ENCODE peak calls at places on chromosome 21, in five cellular contexts. T is neural progenitor cell, Q is MM.1S, D is astrocyte of the spinal cord, Y is adrenal gland. Z is an unnamed sample.

GRCh38 chr21:34986561-34987533 is 62.3 kb downstream of the RUNX1 start:
- DNase-seq in T (peak; percentile 55), Q (peak; percentile 46), D (peak; percentile 95), Y (no peak), Z (peak; percentile 92)

GRCh38 chr21:32463889-32464300 is 51.4 kb downstream of the EVA1C start:
- DNase-seq in T (no peak), Q (no peak), D (peak; percentile 97), Y (no peak), Z (peak; percentile 94)

GRCh38 chr21:27201197-27201596 is 234.3 kb upstream of the ADAMTS5 start:
- DNase-seq in T (no peak), Q (no peak), D (peak; percentile 62), Y (no peak), Z (peak; percentile 54)

GRCh38 chr21:32717851-32718316 is 9.9 kb downstream of the SYNJ1 start:
- DNase-seq in T (peak; percentile 58), Q (no peak), D (peak; percentile 40), Y (no peak), Z (peak; percentile 34)

GRCh38 chr21:46477765-46478164 is 19.1 kb downstream of the DIP2A start:
- DNase-seq in T (no peak), Q (no peak), D (no peak), Y (no peak), Z (peak; percentile 61)

GRCh38 chr21:35198982-35199732 is 150.1 kb upstream of the RUNX1 start:
- DNase-seq in T (no peak), Q (no peak), D (no peak), Y (no peak), Z (no peak)

GRCh38 chr21:35138665-35139381 is 89.7 kb upstream of the RUNX1 start:
- DNase-seq in T (no peak), Q (no peak), D (peak; percentile 96), Y (no peak), Z (peak; percentile 84)

GRCh38 chr21:35563885-35564451 is 496.4 kb downstream of the SETD4 start:
- DNase-seq in T (no peak), Q (no peak), D (peak; percentile 99), Y (peak; percentile 87), Z (peak; percentile 96)

GRCh38 chr21:29477941-29478340 is 179.2 kb downstream of the BACH1 start:
- DNase-seq in T (no peak), Q (no peak), D (peak; percentile 81), Y (no peak), Z (peak; percentile 64)

GRCh38 chr21:17903029-17903806 is 84.1 kb upstream of the C21orf91 start:
- DNase-seq in T (no peak), Q (peak; percentile 67), D (peak; percentile 65), Y (no peak), Z (peak; percentile 67)

GRCh38 chr21:14737922-14738321 is 191.8 kb upstream of the SAMSN1 start:
- DNase-seq in T (peak; percentile 44), Q (peak; percentile 74), D (peak; percentile 59), Y (peak; percentile 58), Z (peak; percentile 87)

GRCh38 chr21:40340357-40340756 is 473.1 kb downstream of the PCP4 start:
- DNase-seq in T (no peak), Q (no peak), D (no peak), Y (no peak), Z (no peak)

GRCh38 chr21:34204021-34204420 is 130.6 kb downstream of the MRPS6 start:
- DNase-seq in T (no peak), Q (no peak), D (no peak), Y (no peak), Z (no peak)

GRCh38 chr21:32022141-32022540 is 149.3 kb downstream of the HUNK start:
- DNase-seq in T (no peak), Q (no peak), D (no peak), Y (no peak), Z (no peak)

GRCh38 chr21:35257413-35257812 is 208.3 kb upstream of the RUNX1 start:
- DNase-seq in T (no peak), Q (no peak), D (peak; percentile 94), Y (peak; percentile 87), Z (peak; percentile 98)

GRCh38 chr21:35324372-35325220 is 275.5 kb upstream of the RUNX1 start:
- DNase-seq in T (no peak), Q (no peak), D (peak; percentile 86), Y (peak; percentile 62), Z (peak; percentile 80)

GRCh38 chr21:40976198-40977114 is 129.5 kb upstream of the DSCAM start:
- DNase-seq in T (no peak), Q (no peak), D (no peak), Y (no peak), Z (no peak)

GRCh38 chr21:32803651-32804050 is 32.1 kb upstream of the PAXBP1 start:
- DNase-seq in T (no peak), Q (no peak), D (peak; percentile 35), Y (no peak), Z (peak; percentile 64)

GRCh38 chr21:46509760-46510159 is 51.1 kb downstream of the DIP2A start:
- DNase-seq in T (no peak), Q (no peak), D (peak; percentile 82), Y (no peak), Z (no peak)

GRCh38 chr21:16117851-16118592 is 388.2 kb downstream of the USP25 start:
- DNase-seq in T (no peak), Q (no peak), D (peak; percentile 94), Y (no peak), Z (peak; percentile 85)

GRCh38 chr21:17925000-17925610 is 105.9 kb upstream of the C21orf91 start:
- DNase-seq in T (peak; percentile 83), Q (peak; percentile 73), D (peak; percentile 57), Y (peak; percentile 74), Z (peak; percentile 78)

GRCh38 chr21:26405735-26406361 is 167.2 kb downstream of the CYYR1 start:
- DNase-seq in T (peak; percentile 31), Q (peak; percentile 36), D (peak; percentile 85), Y (peak; percentile 58), Z (peak; percentile 87)

GRCh38 chr21:46005081-46005480 is 23.5 kb downstream of the COL6A1 start:
- DNase-seq in T (no peak), Q (no peak), D (no peak), Y (no peak), Z (no peak)

GRCh38 chr21:44926364-44927101 is 5.8 kb upstream of the ITGB2 start:
- DNase-seq in T (no peak), Q (no peak), D (no peak), Y (no peak), Z (no peak)

GRCh38 chr21:30251781-30252180 is 31.0 kb downstream of the KRTAP24-1 start:
- DNase-seq in T (no peak), Q (no peak), D (no peak), Y (no peak), Z (no peak)

GRCh38 chr21:20030390-20030789 is 967.8 kb upstream of the NCAM2 start:
- DNase-seq in T (no peak), Q (no peak), D (no peak), Y (no peak), Z (no peak)

DNA sequence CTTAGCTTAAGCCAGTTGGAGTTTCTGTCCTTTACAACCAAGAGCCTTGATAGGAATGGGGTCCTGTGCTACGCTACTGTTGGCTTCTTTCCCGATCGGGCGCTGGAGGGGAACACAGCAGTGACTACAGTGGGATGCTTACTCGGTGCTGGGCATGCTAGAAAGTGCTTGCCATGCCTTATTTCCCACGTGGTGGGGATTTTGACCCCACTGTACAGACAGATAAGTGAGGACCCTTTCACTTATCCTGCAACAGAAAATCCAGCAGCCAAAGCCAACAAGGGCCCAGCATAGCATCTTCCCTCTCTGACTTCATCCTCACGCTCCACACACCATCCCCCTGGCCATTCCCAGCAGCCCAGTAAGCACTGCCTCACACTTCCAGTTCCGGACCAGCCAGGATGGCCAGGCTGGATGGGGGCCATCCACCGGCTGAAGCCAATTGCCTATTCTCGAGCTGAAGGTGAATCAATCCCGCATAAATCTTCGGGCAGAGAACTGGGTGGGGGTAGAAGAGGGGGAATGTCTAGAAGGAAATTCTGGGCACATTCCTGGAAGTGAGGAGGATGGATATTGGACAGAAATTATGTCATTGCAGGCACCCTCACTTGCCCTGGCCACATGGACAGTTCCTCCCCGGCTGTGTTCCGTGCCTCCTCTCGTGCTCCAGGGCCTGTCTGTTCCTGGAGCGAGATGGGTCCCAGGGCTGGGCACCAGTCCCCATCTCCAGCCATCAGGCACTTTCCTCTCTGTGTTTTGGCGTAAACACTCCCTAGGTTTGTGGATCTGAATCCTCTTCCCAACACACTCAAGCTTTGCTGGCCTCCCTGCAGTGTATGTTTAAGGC is 2.0 kb upstream of the ABCG1 start:
- DNase-seq in T (no peak), Q (no peak), D (no peak), Y (peak; percentile 49), Z (no peak)
- H3K4me3 ChIP-seq in T (no peak overlapping the region), Q (no peak overlapping the region), D (no peak overlapping the region), Y (no peak overlapping the region), Z (no peak overlapping the region)

DNA sequence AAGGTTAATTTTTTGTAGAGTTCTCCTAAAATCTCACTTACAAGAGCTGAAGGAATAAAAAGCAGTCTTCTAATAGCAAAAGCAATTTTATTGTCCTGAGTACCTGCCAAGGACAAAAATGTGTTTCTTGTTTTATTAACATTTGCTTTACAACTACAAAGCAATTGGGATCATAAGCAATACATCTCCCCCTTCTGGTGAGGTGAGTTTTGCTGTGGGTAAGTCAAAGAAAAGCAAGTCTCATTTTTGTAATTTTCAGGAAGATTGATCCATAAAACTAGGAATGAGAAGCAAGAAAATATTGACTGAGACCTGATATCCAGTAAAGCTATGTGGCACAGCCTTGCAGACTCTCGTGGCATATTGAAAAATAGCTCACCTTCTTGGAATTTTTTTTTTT is 2162.7 kb downstream of the NCAM2 start:
- DNase-seq in T (no peak), Q (no peak), D (no peak), Y (no peak), Z (peak; percentile 5)
- TF ChIP-seq CTCF in T (peak; percentile 28), Q (peak; percentile 12), D (no peak), Y (no peak), Z (peak; percentile 21)

GRCh38 chr21:38766987-38767722 is 38.6 kb upstream of the ETS2 start:
- DNase-seq in T (no peak), Q (peak; percentile 99), D (no peak), Y (no peak), Z (no peak)
- H3K4me3 ChIP-seq in T (no peak overlapping the region), Q (peak overlapping the region; percentile 42), D (no peak overlapping the region), Y (no peak overlapping the region), Z (no peak overlapping the region)

GRCh38 chr21:36915014-36915700 is 51.3 kb downstream of the HLCS start:
- DNase-seq in T (no peak), Q (no peak), D (no peak), Y (no peak), Z (no peak)

GRCh38 chr21:36915701-36916075 is 50.8 kb downstream of the HLCS start:
- DNase-seq in T (no peak), Q (no peak), D (no peak), Y (no peak), Z (no peak)

GRCh38 chr21:36916718-36917117 is 49.8 kb downstream of the HLCS start:
- DNase-seq in T (peak; percentile 21), Q (peak; percentile 82), D (no peak), Y (no peak), Z (no peak)

GRCh38 chr21:36918291-36918690 is 48.2 kb downstream of the HLCS start:
- DNase-seq in T (no peak), Q (no peak), D (no peak), Y (no peak), Z (no peak)

DNA sequence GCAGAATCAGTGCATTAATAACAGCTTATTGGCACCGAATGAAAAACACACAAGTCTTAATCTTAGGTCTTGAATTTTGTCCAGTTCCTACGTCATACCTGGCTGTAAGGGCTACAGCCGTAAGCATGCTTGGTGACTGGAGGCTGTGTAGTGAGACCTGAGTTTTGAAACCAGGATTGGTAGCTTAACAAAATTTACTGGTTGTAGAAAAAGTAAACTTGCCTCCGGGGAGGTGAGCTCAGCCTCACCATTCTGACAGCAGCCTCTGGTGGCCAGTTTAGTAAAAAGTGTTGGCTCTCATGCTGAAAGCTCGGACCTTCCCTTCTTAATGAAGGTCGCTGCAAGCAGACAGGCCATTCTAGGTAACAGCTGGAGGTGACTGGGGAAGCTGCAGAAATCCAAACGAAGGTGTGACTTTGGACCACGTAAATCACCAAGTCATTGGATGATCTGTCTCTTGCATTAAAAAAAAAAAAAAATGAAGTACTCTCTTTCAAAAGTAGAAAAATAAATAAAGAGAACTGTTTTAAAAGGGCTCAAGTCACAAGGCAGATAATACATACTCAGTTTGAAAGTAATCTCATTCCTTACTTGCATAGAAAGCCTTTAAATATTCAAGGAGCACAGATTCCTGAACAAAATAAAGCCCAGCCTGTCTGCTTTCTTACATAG is 48.8 kb downstream of the HLCS start:
- DNase-seq in T (peak; percentile 71), Q (peak; percentile 44), D (peak; percentile 68), Y (peak; percentile 68), Z (peak; percentile 79)
- TF ChIP-seq CTCF in T (peak; percentile 66), Q (peak; percentile 50), D (peak; percentile 85), Y (peak; percentile 55), Z (peak; percentile 96)

Z was measured in choroid plexus epithelial cell.